ENCODE peak calls at places on chromosome 2, in seven cellular contexts. K, C, N, X, Y, O and L are unnamed samples.

GRCh38 chr2:16151651-16152050 is 211.3 kb downstream of the MYCN start:
- DNase-seq in K (no peak), C (no peak), N (no peak), X (no peak), Y (no peak), O (no peak), L (no peak)

GRCh38 chr2:170963386-170963785 is 34.3 kb downstream of the GORASP2 start:
- DNase-seq in K (no peak), C (no peak), N (no peak), X (no peak), Y (no peak), O (no peak), L (no peak)

GRCh38 chr2:50720695-50721314 is 311.1 kb downstream of the NRXN1 start:
- DNase-seq in K (no peak), C (no peak), N (no peak), X (no peak), Y (no peak), O (no peak), L (no peak)

GRCh38 chr2:236824836-236825235 is 255.2 kb downstream of the ACKR3 start:
- DNase-seq in K (no peak), C (no peak), N (no peak), X (no peak), Y (no peak), O (no peak), L (peak)

GRCh38 chr2:115161531-115162453 is 719.4 kb downstream of the DPP10 start:
- DNase-seq in K (peak), C (no peak), N (no peak), X (no peak), Y (no peak), O (peak), L (no peak)

GRCh38 chr2:147665035-147665434 is 179.8 kb upstream of the ACVR2A start:
- DNase-seq in K (no peak), C (no peak), N (no peak), X (no peak), Y (no peak), O (no peak), L (no peak)

GRCh38 chr2:239252433-239253200 is 148.2 kb downstream of the HDAC4 start:
- DNase-seq in K (no peak), C (no peak), N (no peak), X (no peak), Y (no peak), O (no peak), L (no peak)

GRCh38 chr2:69381337-69381737 is 5.7 kb downstream of the GFPT1 start:
- DNase-seq in K (no peak), C (no peak), N (no peak), X (no peak), Y (peak), O (no peak), L (no peak)

GRCh38 chr2:69933254-69933828 is 18.4 kb downstream of the MXD1 start:
- DNase-seq in K (no peak), C (no peak), N (no peak), X (no peak), Y (no peak), O (no peak), L (no peak)

GRCh38 chr2:157194097-157194688 is 63.3 kb upstream of the GALNT5 start:
- DNase-seq in K (peak), C (no peak), N (peak), X (peak), Y (peak), O (no peak), L (peak)

GRCh38 chr2:15811367-15811766 is 129.0 kb upstream of the MYCN start:
- DNase-seq in K (no peak), C (no peak), N (no peak), X (no peak), Y (no peak), O (no peak), L (no peak)

GRCh38 chr2:75523313-75524275 is 37.1 kb downstream of the EVA1A start:
- DNase-seq in K (no peak), C (peak), N (peak), X (peak), Y (no peak), O (no peak), L (no peak)

GRCh38 chr2:158893057-158893456 is 75.4 kb upstream of the TANC1 start:
- DNase-seq in K (no peak), C (no peak), N (no peak), X (no peak), Y (no peak), O (no peak), L (peak)

GRCh38 chr2:75138528-75138927 is 60.8 kb downstream of the TACR1 start:
- DNase-seq in K (no peak), C (no peak), N (no peak), X (no peak), Y (no peak), O (no peak), L (no peak)

GRCh38 chr2:108459441-108459840 is 10.4 kb downstream of the GCC2 start:
- DNase-seq in K (no peak), C (no peak), N (no peak), X (no peak), Y (no peak), O (no peak), L (no peak)

GRCh38 chr2:128315829-128316776 is 2.6 kb downstream of the HS6ST1 start:
- DNase-seq in K (peak), C (no peak), N (no peak), X (no peak), Y (no peak), O (peak), L (no peak)

GRCh38 chr2:42999391-42999811 is 207.0 kb upstream of the HAAO start:
- DNase-seq in K (peak), C (no peak), N (no peak), X (peak), Y (no peak), O (no peak), L (no peak)

GRCh38 chr2:122749347-122749850 is 993.9 kb downstream of the TSN start:
- DNase-seq in K (no peak), C (no peak), N (no peak), X (no peak), Y (no peak), O (no peak), L (no peak)

GRCh38 chr2:96404446-96405373 is 69.1 kb downstream of the NCAPH start:
- DNase-seq in K (no peak), C (no peak), N (no peak), X (no peak), Y (no peak), O (no peak), L (no peak)

GRCh38 chr2:20012282-20013060 is at the start of gene MATN3:
- DNase-seq in K (peak), C (no peak), N (no peak), X (peak), Y (peak), O (peak), L (no peak)

GRCh38 chr2:20013061-20013721 is 723 bp upstream of the MATN3 start:
- DNase-seq in K (no peak), C (no peak), N (no peak), X (peak), Y (no peak), O (peak), L (no peak)

GRCh38 chr2:20016346-20016745 is 3.9 kb upstream of the MATN3 start:
- DNase-seq in K (no peak), C (no peak), N (no peak), X (no peak), Y (no peak), O (no peak), L (no peak)

GRCh38 chr2:20018576-20019152 is 6.2 kb upstream of the MATN3 start:
- DNase-seq in K (no peak), C (no peak), N (no peak), X (no peak), Y (no peak), O (no peak), L (no peak)

GRCh38 chr2:20015482-20016083 is 3.1 kb upstream of the MATN3 start:
- DNase-seq in K (peak), C (peak), N (peak), X (peak), Y (peak), O (no peak), L (peak)
- TF ChIP-seq JUND in K (no peak), C (no peak), N (no peak), X (no peak), Y (no peak), O (no peak), L (no peak)

GRCh38 chr2:31397099-31397498 is 17.4 kb downstream of the XDH start:
- DNase-seq in K (no peak), C (no peak), N (no peak), X (no peak), Y (no peak), O (no peak), L (no peak)
- TF ChIP-seq JUND in K (no peak), C (no peak), N (no peak), X (no peak), Y (no peak), O (no peak), L (no peak)

DNA sequence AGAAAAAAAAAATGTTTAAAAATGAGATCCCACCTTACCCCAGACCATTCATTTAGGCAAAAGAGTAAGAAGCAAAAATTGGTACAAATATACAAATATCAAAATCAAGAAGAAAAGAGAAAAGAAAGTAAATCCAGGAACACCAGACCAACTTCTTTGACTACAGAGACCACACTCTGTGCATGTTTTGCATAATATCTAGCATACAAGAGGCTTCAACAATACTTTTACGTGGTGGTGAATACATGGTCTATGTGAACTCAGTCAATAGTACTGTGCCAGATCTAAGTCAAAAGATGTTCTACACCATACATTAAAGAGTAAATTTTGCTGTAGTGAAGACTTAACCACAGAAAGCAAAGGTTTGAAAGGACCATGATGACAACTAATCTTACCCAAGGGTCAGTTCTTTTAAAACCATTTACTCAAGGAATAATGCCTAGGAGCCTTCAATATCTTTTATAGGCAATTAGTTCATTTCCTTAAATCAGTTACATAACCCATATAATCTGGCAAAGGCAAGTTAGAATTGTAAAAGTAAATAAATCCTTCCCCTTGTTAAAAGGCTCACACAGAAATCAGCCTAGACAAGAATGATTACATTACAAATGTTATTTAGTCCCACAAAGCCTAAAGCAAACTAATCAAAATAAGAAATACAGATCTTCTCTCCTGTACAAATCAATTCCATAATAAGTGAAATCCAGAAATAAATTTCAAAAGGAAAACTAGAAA is 115.2 kb downstream of the EXOC6B start:
- DNase-seq in K (no peak), C (no peak), N (no peak), X (no peak), Y (no peak), O (no peak), L (no peak)
- TF ChIP-seq JUND in K (no peak), C (no peak), N (no peak), X (no peak), Y (no peak), O (no peak), L (no peak)

GRCh38 chr2:26630669-26631360 is 10.4 kb downstream of the CIB4 start:
- DNase-seq in K (no peak), C (no peak), N (peak), X (peak), Y (no peak), O (no peak), L (peak)
- TF ChIP-seq JUND in K (no peak), C (no peak), N (no peak), X (no peak), Y (no peak), O (no peak), L (no peak)